ENCODE peak calls at places on chromosomes 11 and 22, in six cellular contexts. R is tibial nerve, X is uterus, L is heart left ventricle, Z is pancreas, V is body of pancreas. F is an unnamed sample. For H3K36me3, the result is how much of the 10 kb centered on the place peaks cover.

GRCh38 chr11:32962016-32962415 is 53.7 kb upstream of the DEPDC7 start:
- DNase-seq in R (no peak), X (no peak), L (no peak), Z (no peak), V (no peak), F (no peak)

GRCh38 chr11:111852103-111852502 is 19.3 kb downstream of the ALG9 start:
- DNase-seq in R (no peak), X (no peak), L (no peak), Z (no peak), V (no peak), F (no peak)

GRCh38 chr11:63768232-63769043 is at the start of gene ZFTA:
- DNase-seq in R (peak), X (peak), L (peak), Z (peak), V (peak), F (peak)

GRCh38 chr22:50030315-50031188 is 18.0 kb upstream of the IL17REL start:
- DNase-seq in R (peak), X (peak), L (peak), Z (peak), V (peak), F (peak)

GRCh38 chr11:77080643-77081210 is 14.0 kb downstream of the CAPN5 start:
- DNase-seq in R (peak), X (peak), L (peak), Z (no peak), V (no peak), F (no peak)

GRCh38 chr11:20762980-20763379 is 93.6 kb downstream of the NELL1 start:
- DNase-seq in R (no peak), X (no peak), L (no peak), Z (no peak), V (no peak), F (no peak)

GRCh38 chr11:129373489-129373953 is 2.1 kb upstream of the BARX2 start:
- DNase-seq in R (no peak), X (no peak), L (no peak), Z (no peak), V (no peak), F (no peak)

GRCh38 chr11:64864135-64864472 is 14.3 kb downstream of the EHD1 start:
- DNase-seq in R (no peak), X (no peak), L (no peak), Z (peak), V (peak), F (no peak)

GRCh38 chr22:43832393-43833265 is 20.5 kb upstream of the EFCAB6 start:
- DNase-seq in R (no peak), X (no peak), L (no peak), Z (no peak), V (no peak), F (no peak)

GRCh38 chr22:31243339-31244043 is 31.4 kb downstream of the LIMK2 start:
- DNase-seq in R (no peak), X (no peak), L (no peak), Z (no peak), V (no peak), F (no peak)

GRCh38 chr11:16989554-16989953 is 24.7 kb downstream of the PLEKHA7 start:
- DNase-seq in R (no peak), X (no peak), L (no peak), Z (no peak), V (no peak), F (peak)

GRCh38 chr11:9639099-9639498 is 24.8 kb upstream of the SWAP70 start:
- DNase-seq in R (peak), X (no peak), L (peak), Z (no peak), V (peak), F (no peak)

GRCh38 chr22:38755155-38755910 is 465 bp downstream of the SUN2 start:
- DNase-seq in R (peak), X (peak), L (peak), Z (peak), V (peak), F (peak)

GRCh38 chr11:67371549-67372231 is 1.7 kb downstream of the CLCF1 start:
- DNase-seq in R (no peak), X (peak), L (no peak), Z (no peak), V (peak), F (peak)

GRCh38 chr11:130674686-130675085 is 226.2 kb downstream of the ADAMTS15 start:
- DNase-seq in R (no peak), X (no peak), L (no peak), Z (no peak), V (no peak), F (no peak)
- H3K27ac ChIP-seq in R (peak), X (peak), L (peak), Z (no peak), V (no peak), F (no peak)

DNA sequence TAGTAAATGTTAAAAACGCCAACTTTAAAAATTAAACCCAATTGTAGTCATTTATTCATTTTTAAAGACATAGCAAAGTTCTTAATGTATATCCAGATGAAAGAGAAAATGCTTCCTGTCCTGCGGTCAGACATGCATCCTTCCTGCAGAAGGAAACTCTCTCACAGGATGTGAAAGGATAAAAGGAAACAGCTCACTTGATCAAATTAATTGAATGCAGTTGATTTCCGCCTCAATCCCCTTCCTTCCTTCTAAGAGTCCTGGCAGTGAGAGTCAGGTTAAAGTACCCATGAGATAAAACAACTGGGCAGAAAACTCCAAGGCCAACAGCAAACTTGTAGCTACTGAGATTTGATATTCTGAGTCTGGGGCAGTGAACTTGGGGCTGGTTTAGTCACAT is 38.5 kb downstream of the CWC15 start:
- DNase-seq in R (no peak), X (no peak), L (no peak), Z (no peak), V (no peak), F (no peak)
- H3K4me3 ChIP-seq in R (no peak), X (no peak), L (no peak), Z (no peak), V (no peak), F (no peak)

GRCh38 chr22:46509416-46510089 is 27.9 kb downstream of the CELSR1 start:
- DNase-seq in R (no peak), X (no peak), L (no peak), Z (no peak), V (no peak), F (no peak)
- H3K36me3 ChIP-seq in R (under half), X (under half), L (under half), Z (under half), V (under half), F (under half)

GRCh38 chr22:45310331-45311032 is 748 bp downstream of the FAM118A start:
- DNase-seq in R (no peak), X (no peak), L (no peak), Z (no peak), V (peak), F (no peak)
- H3K27ac ChIP-seq in R (peak), X (peak), L (peak), Z (peak), V (peak), F (peak)

GRCh38 chr11:113385749-113386148 is 1.8 kb upstream of the ANKK1 start:
- DNase-seq in R (no peak), X (no peak), L (no peak), Z (no peak), V (no peak), F (no peak)

GRCh38 chr11:113384551-113384950 is 3.0 kb upstream of the ANKK1 start:
- DNase-seq in R (no peak), X (no peak), L (no peak), Z (no peak), V (no peak), F (no peak)

GRCh38 chr11:113389288-113389687 is 1.7 kb downstream of the ANKK1 start:
- DNase-seq in R (no peak), X (no peak), L (no peak), Z (no peak), V (no peak), F (peak)

GRCh38 chr11:113386866-113387265 is 713 bp upstream of the ANKK1 start:
- DNase-seq in R (no peak), X (no peak), L (no peak), Z (no peak), V (no peak), F (no peak)

GRCh38 chr11:113387605-113388211 is at the start of gene ANKK1:
- DNase-seq in R (no peak), X (no peak), L (no peak), Z (peak), V (peak), F (peak)
- H3K4me3 ChIP-seq in R (peak), X (no peak), L (no peak), Z (peak), V (no peak), F (peak)

DNA sequence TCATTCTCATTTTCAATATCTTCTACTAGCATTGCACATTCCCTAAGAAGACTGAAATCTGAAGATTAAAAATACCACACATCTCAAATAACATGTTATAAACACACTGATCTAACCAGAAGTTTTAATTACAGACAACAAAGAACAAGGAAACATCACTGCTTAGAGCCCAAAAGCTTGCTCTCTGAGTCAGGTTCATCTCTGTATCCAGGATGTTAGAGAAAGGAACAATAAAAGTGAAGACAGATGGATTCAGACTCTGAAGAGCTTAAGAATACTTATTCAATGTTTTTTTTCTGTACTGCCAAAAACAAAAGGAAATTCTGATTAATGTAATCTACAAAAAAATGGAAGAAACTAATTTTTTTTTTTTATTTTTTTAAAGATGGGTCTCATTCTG is 16.5 kb downstream of the RDX start:
- DNase-seq in R (no peak), X (no peak), L (no peak), Z (no peak), V (no peak), F (no peak)
- H3K36me3 ChIP-seq in R (under half), X (under half), L (under half), Z (under half), V (under half), F (under half)

F was measured in WERI-Rb-1.